ENCODE peak calls at places on chromosomes 11 and 22, in six cellular contexts. One of them, this sample, is unnamed.

GRCh38 chr11:27381238-27381666 is 18.2 kb upstream of the CCDC34 start:
- DNase-seq in K562: no peak
- DNase-seq in GM12891: no peak
- DNase-seq in GM12878: no peak
- DNase-seq in HepG2: no peak
- DNase-seq in H1: no peak
- DNase-seq in this sample: no peak

GRCh38 chr22:17235861-17236260 is 16.6 kb upstream of the ADA2 start:
- DNase-seq in HepG2: no peak
- DNase-seq in K562: no peak
- DNase-seq in GM12878: no peak
- DNase-seq in GM12891: no peak
- DNase-seq in H1: no peak
- DNase-seq in this sample: no peak

GRCh38 chr22:22021160-22021750 is 38.7 kb upstream of the TOP3B start:
- DNase-seq in H1: no peak
- DNase-seq in GM12891: no peak
- DNase-seq in HepG2: no peak
- DNase-seq in GM12878: no peak
- DNase-seq in K562: peak
- DNase-seq in this sample: no peak

GRCh38 chr11:120172054-120172881 is 34.4 kb upstream of the TRIM29 start:
- DNase-seq in H1: peak
- DNase-seq in K562: peak
- DNase-seq in HepG2: peak
- DNase-seq in GM12878: no peak
- DNase-seq in GM12891: peak
- DNase-seq in this sample: peak

GRCh38 chr22:20243545-20244249 is 24.4 kb downstream of the RTN4R start:
- DNase-seq in K562: peak
- DNase-seq in HepG2: no peak
- DNase-seq in GM12891: peak
- DNase-seq in GM12878: no peak
- DNase-seq in H1: no peak
- DNase-seq in this sample: no peak

GRCh38 chr11:18731949-18732821 is 6.2 kb upstream of the IGSF22 start:
- DNase-seq in GM12891: peak
- DNase-seq in H1: no peak
- DNase-seq in GM12878: peak
- DNase-seq in K562: peak
- DNase-seq in HepG2: no peak
- DNase-seq in this sample: peak

GRCh38 chr22:44729391-44730012 is 22.9 kb upstream of the ARHGAP8 start:
- DNase-seq in K562: no peak
- DNase-seq in GM12878: no peak
- DNase-seq in HepG2: no peak
- DNase-seq in GM12891: no peak
- DNase-seq in H1: no peak
- DNase-seq in this sample: no peak

GRCh38 chr22:48209473-48210271 is 1447.2 kb downstream of the TBC1D22A start:
- DNase-seq in GM12878: no peak
- DNase-seq in K562: no peak
- DNase-seq in GM12891: no peak
- DNase-seq in HepG2: no peak
- DNase-seq in H1: no peak
- DNase-seq in this sample: no peak

GRCh38 chr11:133536198-133536597 is 3.9 kb upstream of the OPCML start:
- DNase-seq in H1: no peak
- DNase-seq in GM12891: no peak
- DNase-seq in GM12878: no peak
- DNase-seq in K562: no peak
- DNase-seq in HepG2: no peak
- DNase-seq in this sample: no peak

GRCh38 chr11:116376547-116376946 is 396.2 kb downstream of the BUD13 start:
- DNase-seq in K562: no peak
- DNase-seq in HepG2: peak
- DNase-seq in GM12891: no peak
- DNase-seq in H1: no peak
- DNase-seq in GM12878: no peak
- DNase-seq in this sample: no peak

GRCh38 chr11:77175869-77176539 is 48.0 kb downstream of the MYO7A start:
- DNase-seq in GM12891: no peak
- DNase-seq in GM12878: no peak
- DNase-seq in HepG2: no peak
- DNase-seq in K562: no peak
- DNase-seq in H1: no peak
- DNase-seq in this sample: no peak

GRCh38 chr11:61102667-61103491 is 590 bp downstream of the CD5 start:
- DNase-seq in K562: no peak
- DNase-seq in GM12891: no peak
- DNase-seq in HepG2: no peak
- DNase-seq in H1: no peak
- DNase-seq in GM12878: no peak
- DNase-seq in this sample: no peak

GRCh38 chr11:61897387-61898246 is 6.3 kb upstream of the FADS3 start:
- DNase-seq in K562: peak
- DNase-seq in HepG2: peak
- DNase-seq in GM12891: peak
- DNase-seq in H1: peak
- DNase-seq in GM12878: no peak
- DNase-seq in this sample: peak

GRCh38 chr11:128814856-128815705 is 52.0 kb downstream of the KCNJ1 start:
- DNase-seq in GM12891: no peak
- DNase-seq in HepG2: no peak
- DNase-seq in GM12878: no peak
- DNase-seq in K562: no peak
- DNase-seq in H1: peak
- DNase-seq in this sample: no peak

GRCh38 chr11:99368579-99368978 is 347.8 kb downstream of the CNTN5 start:
- DNase-seq in GM12878: no peak
- DNase-seq in HepG2: no peak
- DNase-seq in H1: no peak
- DNase-seq in K562: no peak
- DNase-seq in GM12891: no peak
- DNase-seq in this sample: no peak

GRCh38 chr11:73152861-73153483 is 10.9 kb upstream of the FCHSD2 start:
- DNase-seq in GM12878: peak
- DNase-seq in GM12891: no peak
- DNase-seq in H1: no peak
- DNase-seq in K562: no peak
- DNase-seq in HepG2: no peak
- DNase-seq in this sample: peak

GRCh38 chr11:69500285-69501120 is 19.0 kb downstream of the LINC01488 start:
- DNase-seq in H1: no peak
- DNase-seq in GM12878: no peak
- DNase-seq in K562: no peak
- DNase-seq in HepG2: no peak
- DNase-seq in GM12891: no peak
- DNase-seq in this sample: no peak

GRCh38 chr11:38814670-38815069 is 2216.6 kb upstream of the RAG2 start:
- DNase-seq in H1: no peak
- DNase-seq in GM12878: no peak
- DNase-seq in K562: no peak
- DNase-seq in HepG2: no peak
- DNase-seq in GM12891: no peak
- DNase-seq in this sample: no peak

GRCh38 chr22:17348464-17349103 is 20.7 kb upstream of the CECR2 start:
- DNase-seq in H1: no peak
- DNase-seq in HepG2: no peak
- DNase-seq in K562: no peak
- DNase-seq in GM12891: no peak
- DNase-seq in GM12878: no peak
- DNase-seq in this sample: no peak

GRCh38 chr11:34316347-34317037 is 41.3 kb downstream of the ABTB2 start:
- DNase-seq in GM12891: no peak
- DNase-seq in GM12878: no peak
- DNase-seq in HepG2: no peak
- DNase-seq in H1: no peak
- DNase-seq in K562: no peak
- DNase-seq in this sample: no peak

GRCh38 chr11:114359342-114359741 is 41.0 kb downstream of the C11orf71 start:
- DNase-seq in GM12891: no peak
- DNase-seq in GM12878: no peak
- DNase-seq in H1: no peak
- DNase-seq in K562: no peak
- DNase-seq in HepG2: no peak
- DNase-seq in this sample: no peak

GRCh38 chr11:74970852-74971395 is 17.8 kb upstream of the NEU3 start:
- DNase-seq in GM12891: no peak
- DNase-seq in K562: no peak
- DNase-seq in GM12878: no peak
- DNase-seq in HepG2: no peak
- DNase-seq in H1: no peak
- DNase-seq in this sample: no peak

GRCh38 chr11:45083544-45084087 is 62.8 kb upstream of the PRDM11 start:
- DNase-seq in HepG2: peak
- DNase-seq in H1: no peak
- DNase-seq in K562: peak
- DNase-seq in GM12891: no peak
- DNase-seq in GM12878: no peak
- DNase-seq in this sample: no peak

GRCh38 chr11:68032997-68033707 is 2.7 kb downstream of the NDUFS8 start:
- DNase-seq in HepG2: no peak
- DNase-seq in H1: no peak
- DNase-seq in GM12878: no peak
- DNase-seq in K562: no peak
- DNase-seq in GM12891: no peak
- DNase-seq in this sample: no peak

GRCh38 chr11:68032003-68032402 is 1.5 kb downstream of the NDUFS8 start:
- DNase-seq in K562: no peak
- DNase-seq in GM12878: no peak
- DNase-seq in H1: no peak
- DNase-seq in HepG2: no peak
- DNase-seq in GM12891: no peak
- DNase-seq in this sample: no peak

GRCh38 chr11:68031136-68031459 is 617 bp downstream of the NDUFS8 start:
- DNase-seq in GM12891: no peak
- DNase-seq in HepG2: no peak
- DNase-seq in K562: no peak
- DNase-seq in GM12878: no peak
- DNase-seq in H1: no peak
- DNase-seq in this sample: no peak

GRCh38 chr11:68028802-68029475 is 1.5 kb upstream of the NDUFS8 start:
- DNase-seq in GM12891: no peak
- DNase-seq in HepG2: no peak
- DNase-seq in H1: no peak
- DNase-seq in K562: no peak
- DNase-seq in GM12878: no peak
- DNase-seq in this sample: no peak

GRCh38 chr11:68030318-68031135 is at the start of gene NDUFS8:
- DNase-seq in HepG2: peak
- DNase-seq in GM12891: peak
- DNase-seq in K562: peak
- DNase-seq in H1: peak
- DNase-seq in GM12878: peak
- DNase-seq in this sample: peak
- TF ChIP-seq POLR2A in HepG2: peak
- TF ChIP-seq POLR2A in GM12891: peak
- TF ChIP-seq POLR2A in K562: peak
- TF ChIP-seq POLR2A in H1: peak
- TF ChIP-seq POLR2A in GM12878: peak
- TF ChIP-seq POLR2A in this sample: peak

GRCh38 chr11:65437436-65438227 is 15.0 kb downstream of the NEAT1 start:
- DNase-seq in K562: no peak
- DNase-seq in H1: no peak
- DNase-seq in GM12878: no peak
- DNase-seq in HepG2: no peak
- DNase-seq in GM12891: no peak
- DNase-seq in this sample: no peak
- TF ChIP-seq POLR2AphosphoS5 in K562: peak
- TF ChIP-seq POLR2AphosphoS5 in H1: no peak
- TF ChIP-seq POLR2AphosphoS5 in GM12878: no peak
- TF ChIP-seq POLR2AphosphoS5 in HepG2: peak
- TF ChIP-seq POLR2AphosphoS5 in GM12891: no peak
- TF ChIP-seq POLR2AphosphoS5 in this sample: no peak

DNA sequence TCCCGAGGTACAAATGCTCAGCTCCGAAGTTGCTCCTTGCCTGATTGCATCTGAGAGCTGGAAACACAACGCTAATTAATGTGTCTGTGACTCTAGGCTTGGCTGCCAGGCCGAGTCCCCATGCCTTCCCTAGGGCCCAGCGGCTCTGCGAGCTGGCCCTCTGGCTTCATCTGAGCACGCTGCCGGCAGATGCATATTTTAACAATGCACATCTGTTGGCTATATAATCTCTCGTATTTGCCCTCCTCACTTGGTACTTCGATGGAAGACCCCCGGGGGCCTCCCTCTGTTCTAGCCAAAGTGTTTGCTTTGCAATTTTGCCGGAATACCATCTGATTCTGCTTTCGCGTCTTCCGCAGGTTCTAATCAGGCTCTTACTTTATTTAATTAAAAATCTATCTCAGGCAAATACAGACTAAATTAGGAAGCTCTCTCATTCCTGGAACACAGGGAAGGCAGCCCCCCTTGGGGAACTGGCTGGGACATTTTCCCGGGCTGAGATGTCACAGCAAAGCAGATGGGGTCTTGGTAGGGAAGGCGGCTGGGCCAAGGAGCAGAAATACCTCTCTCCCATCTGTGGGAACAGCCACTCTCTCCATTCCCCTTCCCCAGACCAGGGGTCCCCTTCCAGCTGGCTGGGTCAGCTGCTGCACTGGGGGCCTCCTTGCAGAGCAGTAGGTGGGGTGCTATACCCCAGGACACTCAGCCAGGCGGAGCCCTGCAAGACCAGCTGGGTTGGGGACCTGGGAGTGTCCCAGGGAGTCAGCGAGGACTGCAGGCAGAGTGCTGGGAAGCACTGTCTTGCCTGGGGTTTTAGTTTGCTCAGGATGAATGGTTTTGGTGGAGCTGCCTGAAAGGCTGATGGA is 162.9 kb downstream of the ST3GAL4 start:
- DNase-seq in H1: no peak
- DNase-seq in K562: no peak
- DNase-seq in GM12891: no peak
- DNase-seq in HepG2: no peak
- DNase-seq in GM12878: no peak
- DNase-seq in this sample: no peak
- TF ChIP-seq TAF1 in H1: no peak
- TF ChIP-seq TAF1 in K562: no peak
- TF ChIP-seq TAF1 in GM12891: no peak
- TF ChIP-seq TAF1 in HepG2: no peak
- TF ChIP-seq TAF1 in GM12878: no peak
- TF ChIP-seq TAF1 in this sample: no peak

GRCh38 chr11:117940736-117941135 is 11.5 kb upstream of the TMPRSS13 start:
- DNase-seq in K562: no peak
- DNase-seq in H1: no peak
- DNase-seq in GM12878: no peak
- DNase-seq in GM12891: no peak
- DNase-seq in HepG2: no peak
- DNase-seq in this sample: no peak
- TF ChIP-seq POLR2A in K562: no peak
- TF ChIP-seq POLR2A in H1: no peak
- TF ChIP-seq POLR2A in GM12878: no peak
- TF ChIP-seq POLR2A in GM12891: no peak
- TF ChIP-seq POLR2A in HepG2: no peak
- TF ChIP-seq POLR2A in this sample: no peak

This sample was measured in GM12892.